ENCODE peak calls at places on chromosomes 13 and 19, in six cellular contexts. V, G, P, Q, W and N are unnamed samples.

GRCh38 chr19:10422846-10423245 is 2.5 kb downstream of the PDE4A start:
- DNase-seq in V (no peak), G (no peak), P (no peak), Q (no peak), W (no peak), N (no peak)

GRCh38 chr19:10332158-10332964 is 968 bp downstream of the RAVER1 start:
- DNase-seq in V (no peak), G (no peak), P (no peak), Q (no peak), W (no peak), N (no peak)

GRCh38 chr19:13132471-13133166 is 14.6 kb downstream of the NACC1 start:
- DNase-seq in V (no peak), G (no peak), P (no peak), Q (peak), W (no peak), N (no peak)

GRCh38 chr13:113991676-113992179 is 17.9 kb upstream of the C13orf46 start:
- DNase-seq in V (no peak), G (peak), P (no peak), Q (no peak), W (no peak), N (no peak)

GRCh38 chr19:28296506-28296905 is 916.4 kb downstream of the UQCRFS1 start:
- DNase-seq in V (no peak), G (no peak), P (no peak), Q (no peak), W (no peak), N (no peak)

GRCh38 chr13:50374517-50374916 is 359.3 kb downstream of the KCNRG start:
- DNase-seq in V (no peak), G (no peak), P (no peak), Q (no peak), W (no peak), N (no peak)

GRCh38 chr13:95288899-95289500 is 12.3 kb downstream of the ABCC4 start:
- DNase-seq in V (no peak), G (no peak), P (no peak), Q (no peak), W (no peak), N (no peak)

GRCh38 chr19:55537741-55538111 is 793 bp upstream of the SBK2 start:
- DNase-seq in V (no peak), G (no peak), P (no peak), Q (no peak), W (no peak), N (no peak)

GRCh38 chr13:108214511-108215383 is 589 bp downstream of the LIG4 start:
- DNase-seq in V (peak), G (no peak), P (peak), Q (no peak), W (no peak), N (no peak)

GRCh38 chr13:60226507-60226906 is 62.8 kb upstream of the DIAPH3 start:
- DNase-seq in V (peak), G (no peak), P (peak), Q (no peak), W (no peak), N (no peak)

GRCh38 chr13:51802601-51803000 is 1.4 kb downstream of the DHRS12 start:
- DNase-seq in V (no peak), G (no peak), P (no peak), Q (no peak), W (no peak), N (no peak)

GRCh38 chr13:68176486-68176885 is 946.4 kb upstream of the PCDH9 start:
- DNase-seq in V (no peak), G (no peak), P (no peak), Q (no peak), W (no peak), N (no peak)

GRCh38 chr19:50042363-50043024 is 16.7 kb downstream of the ZNF473 start:
- DNase-seq in V (no peak), G (no peak), P (no peak), Q (no peak), W (no peak), N (no peak)

GRCh38 chr13:113490496-113491417 is at the start of gene DCUN1D2:
- DNase-seq in V (peak), G (peak), P (peak), Q (peak), W (peak), N (peak)

GRCh38 chr19:50384685-50385535 is 763 bp downstream of the POLD1 start:
- DNase-seq in V (no peak), G (no peak), P (no peak), Q (no peak), W (no peak), N (no peak)

GRCh38 chr13:33125821-33126570 is 109.8 kb downstream of the KL start:
- DNase-seq in V (no peak), G (peak), P (no peak), Q (no peak), W (no peak), N (no peak)

GRCh38 chr19:18282021-18282787 is 782 bp upstream of the JUND start:
- DNase-seq in V (peak), G (no peak), P (no peak), Q (no peak), W (no peak), N (no peak)

GRCh38 chr19:18117692-18118378 is 20.3 kb downstream of the MAST3 start:
- DNase-seq in V (peak), G (no peak), P (peak), Q (peak), W (peak), N (peak)

GRCh38 chr13:26377038-26377437 is 123.1 kb downstream of the CDK8 start:
- DNase-seq in V (no peak), G (no peak), P (no peak), Q (no peak), W (no peak), N (no peak)

GRCh38 chr19:36115453-36116343 is at the start of gene TBCB:
- DNase-seq in V (no peak), G (no peak), P (no peak), Q (peak), W (peak), N (peak)

GRCh38 chr13:42821437-42821836 is 40.1 kb downstream of the FAM216B start:
- DNase-seq in V (no peak), G (no peak), P (no peak), Q (no peak), W (no peak), N (no peak)

GRCh38 chr13:20157387-20157786 is 3.5 kb downstream of the GJA3 start:
- DNase-seq in V (no peak), G (no peak), P (no peak), Q (no peak), W (no peak), N (no peak)

GRCh38 chr13:93309886-93310520 is 83.4 kb downstream of the GPC6 start:
- DNase-seq in V (no peak), G (no peak), P (no peak), Q (no peak), W (no peak), N (no peak)

GRCh38 chr19:4474504-4475136 is 2.5 kb downstream of the HDGFL2 start:
- DNase-seq in V (peak), G (no peak), P (no peak), Q (no peak), W (no peak), N (no peak)

GRCh38 chr13:30963794-30964193 is 31.3 kb downstream of the TEX26 start:
- DNase-seq in V (peak), G (no peak), P (no peak), Q (no peak), W (no peak), N (no peak)

GRCh38 chr13:113091891-113092775 is 13.5 kb upstream of the F7 start:
- DNase-seq in V (no peak), G (peak), P (no peak), Q (no peak), W (no peak), N (no peak)

GRCh38 chr13:109330123-109330522 is 456.3 kb downstream of the IRS2 start:
- DNase-seq in V (no peak), G (no peak), P (no peak), Q (no peak), W (no peak), N (no peak)

GRCh38 chr19:28701491-28701890 is 511.5 kb downstream of the UQCRFS1 start:
- DNase-seq in V (no peak), G (no peak), P (no peak), Q (no peak), W (no peak), N (no peak)

GRCh38 chr13:37187611-37188010 is 82.1 kb upstream of the CSNK1A1L start:
- DNase-seq in V (no peak), G (no peak), P (no peak), Q (no peak), W (no peak), N (no peak)

GRCh38 chr19:29672933-29673336 is 7.7 kb downstream of the PLEKHF1 start:
- DNase-seq in V (no peak), G (no peak), P (no peak), Q (peak), W (no peak), N (peak)

GRCh38 chr19:27776524-27776923 is 1436.4 kb downstream of the UQCRFS1 start:
- DNase-seq in V (no peak), G (no peak), P (no peak), Q (no peak), W (no peak), N (no peak)

GRCh38 chr13:27924529-27925141 is 4.8 kb downstream of the PDX1 start:
- DNase-seq in V (no peak), G (no peak), P (no peak), Q (no peak), W (no peak), N (no peak)

GRCh38 chr19:15432018-15432494 is 13.3 kb upstream of the AKAP8L start:
- DNase-seq in V (no peak), G (peak), P (no peak), Q (peak), W (no peak), N (no peak)

GRCh38 chr13:28753946-28754345 is 35.2 kb upstream of the SLC46A3 start:
- DNase-seq in V (no peak), G (no peak), P (no peak), Q (no peak), W (no peak), N (no peak)

GRCh38 chr19:31096047-31096446 is 253.2 kb downstream of the TSHZ3 start:
- DNase-seq in V (no peak), G (no peak), P (no peak), Q (no peak), W (no peak), N (no peak)

GRCh38 chr13:57632276-57633140 is 964 bp downstream of the PCDH17 start:
- DNase-seq in V (no peak), G (no peak), P (no peak), Q (no peak), W (peak), N (no peak)

GRCh38 chr13:73056054-73056962 is 2.5 kb upstream of the KLF5 start:
- DNase-seq in V (peak), G (no peak), P (peak), Q (no peak), W (no peak), N (no peak)